ENCODE peak calls at places on chromosomes 4 and X, in six cellular contexts. T, U, K, N, Z and S are unnamed samples.

GRCh38 chr4:10460313-10461047 is 3.3 kb upstream of the ZNF518B start:
- DNase-seq in K (no peak), T (no peak), Z (no peak), N (no peak), U (no peak), S (no peak)

GRCh38 chr4:8771666-8772065 is 100.0 kb downstream of the HMX1 start:
- DNase-seq in U (no peak), T (no peak), N (no peak), K (no peak), Z (no peak), S (no peak)

GRCh38 chr4:181911420-181911819 is 331.8 kb upstream of the TENM3 start:
- DNase-seq in T (peak; percentile 12), U (no peak), K (peak; percentile 22), N (no peak), Z (no peak), S (peak; percentile 3)

GRCh38 chr4:87224036-87224923 is 3.9 kb upstream of the KLHL8 start:
- DNase-seq in T (no peak), K (no peak), U (no peak), Z (no peak), N (no peak), S (no peak)

GRCh38 chr4:96352051-96352517 is 512.2 kb downstream of the PDHA2 start:
- DNase-seq in K (peak; percentile 14), U (peak; percentile 37), T (no peak), N (peak; percentile 32), Z (no peak), S (peak; percentile 63)

GRCh38 chr4:140837742-140838141 is 81.6 kb upstream of the TBC1D9 start:
- DNase-seq in N (no peak), T (no peak), Z (no peak), K (no peak), U (no peak), S (peak; percentile 11)

GRCh38 chr4:161279095-161279494 is 884.7 kb downstream of the FSTL5 start:
- DNase-seq in Z (no peak), K (no peak), T (no peak), U (no peak), N (no peak), S (no peak)

GRCh38 chr4:153232768-153233167 is 28.5 kb downstream of the TRIM2 start:
- DNase-seq in U (peak; percentile 40), T (no peak), K (no peak), N (no peak), Z (no peak), S (no peak)

GRCh38 chrX:120213438-120214265 is 37.0 kb upstream of the ZBTB33 start:
- DNase-seq in U (peak; percentile 43), T (peak; percentile 48), N (peak; percentile 32), K (peak; percentile 63), Z (no peak), S (peak; percentile 67)

GRCh38 chrX:151702741-151703352 is 7.6 kb downstream of the PRRG3 start:
- DNase-seq in U (no peak), T (no peak), Z (no peak), N (no peak), K (no peak), S (no peak)

GRCh38 chr4:74555843-74556242 is 110.9 kb downstream of the AREG start:
- DNase-seq in T (no peak), K (no peak), N (no peak), U (no peak), Z (no peak), S (no peak)

GRCh38 chrX:56726609-56727008 is 2.4 kb upstream of the NBDY start:
- DNase-seq in K (peak; percentile 64), U (peak; percentile 25), N (no peak), Z (no peak), T (peak; percentile 28), S (peak; percentile 70)

GRCh38 chr4:7557447-7557846 is 122.7 kb upstream of the PSAPL1 start:
- DNase-seq in K (peak; percentile 79), N (no peak), Z (no peak), U (peak; percentile 89), T (peak; percentile 91), S (peak; percentile 20)

GRCh38 chr4:105896984-105897760 is 1.9 kb downstream of the NPNT start:
- DNase-seq in N (no peak), Z (no peak), T (no peak), K (no peak), U (no peak), S (no peak)

GRCh38 chr4:121256346-121256745 is 92.2 kb upstream of the TNIP3 start:
- DNase-seq in U (peak; percentile 95), N (no peak), T (peak; percentile 86), Z (no peak), K (peak; percentile 98), S (peak; percentile 96)